ENCODE peak calls at places on chromosomes 7 and 10, in four cellular contexts. G is CD8-positive, alpha-beta memory T cell; Q is neuronal stem cell; R is aorta. V is an unnamed sample. For H3K4me1 and H3K27me3, the result is how much of the 10 kb centered on the place peaks cover.

GRCh38 chr7:17144313-17144712 is 154.1 kb upstream of the AHR start:
- DNase-seq in G (no peak), R (no peak), Q (no peak), V (no peak)

GRCh38 chr10:78543749-78544446 is 510.2 kb downstream of the RPS24 start:
- DNase-seq in Q (no peak), R (peak), G (no peak), V (peak)

GRCh38 chr7:155298288-155298833 is 683 bp downstream of the INSIG1 start:
- DNase-seq in R (no peak), G (no peak), Q (no peak), V (no peak)

GRCh38 chr7:95811846-95812445 is 39.6 kb downstream of the DYNC1I1 start:
- DNase-seq in Q (no peak), R (no peak), G (no peak), V (no peak)

GRCh38 chr10:33302188-33302829 is 32.2 kb downstream of the NRP1 start:
- DNase-seq in G (no peak), R (no peak), Q (no peak), V (no peak)

GRCh38 chr7:108193593-108194498 is 63.7 kb upstream of the LAMB4 start:
- DNase-seq in G (no peak), R (no peak), Q (no peak), V (no peak)

GRCh38 chr10:34792881-34793280 is 22.2 kb downstream of the PARD3 start:
- DNase-seq in Q (no peak), G (no peak), R (no peak), V (no peak)

GRCh38 chr10:110530131-110530831 is 32.6 kb downstream of the DUSP5 start:
- DNase-seq in Q (peak), R (peak), G (no peak), V (peak)

GRCh38 chr10:79380125-79380917 is 33.1 kb downstream of the PPIF start:
- DNase-seq in G (no peak), R (peak), Q (no peak), V (no peak)

GRCh38 chr10:121597504-121598241 is 571 bp downstream of the FGFR2 start:
- DNase-seq in G (no peak), Q (peak), R (peak), V (peak)
- H3K4me1 ChIP-seq in G (under half), Q (under half), R (under half), V (under half)

DNA sequence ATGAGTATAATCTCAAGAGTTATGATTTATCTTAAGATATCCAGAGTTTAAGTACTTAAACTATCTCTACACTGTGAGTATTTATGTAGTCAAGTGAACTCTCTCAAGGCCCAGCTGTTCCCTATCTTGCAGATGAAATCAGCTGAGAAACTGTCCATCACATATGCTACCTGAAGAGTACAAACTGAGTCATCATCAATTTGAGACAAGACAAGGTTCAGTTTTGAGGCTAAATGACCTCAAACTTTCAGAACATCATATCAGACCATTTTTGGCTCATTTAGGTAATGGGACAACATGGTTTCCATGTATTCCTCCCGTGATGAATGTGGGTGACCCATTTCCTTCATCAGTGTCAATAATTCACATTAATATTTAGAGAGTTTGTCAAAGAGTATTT is 53.1 kb upstream of the AUTS2 start:
- DNase-seq in R (no peak), G (no peak), Q (no peak), V (no peak)
- H3K27me3 ChIP-seq in R (under half), G (under half), Q (under half), V (under half)

GRCh38 chr7:2307690-2308107 is 6.5 kb downstream of the SNX8 start:
- DNase-seq in Q (no peak), R (no peak), G (no peak), V (no peak)
- H3K4me1 ChIP-seq in Q (under half), R (under half), G (under half), V (under half)

GRCh38 chr7:151422212-151422611 is 12.4 kb upstream of the WDR86 start:
- DNase-seq in G (no peak), Q (no peak), R (no peak), V (no peak)
- H3K27me3 ChIP-seq in G (under half), Q (under half), R (under half), V (under half)

GRCh38 chr7:518630-519428 is 817 bp downstream of the PDGFA start:
- DNase-seq in Q (no peak), G (no peak), R (peak), V (peak)
- H3K4me1 ChIP-seq in Q (under half), G (under half), R (under half), V (half or more)

DNA sequence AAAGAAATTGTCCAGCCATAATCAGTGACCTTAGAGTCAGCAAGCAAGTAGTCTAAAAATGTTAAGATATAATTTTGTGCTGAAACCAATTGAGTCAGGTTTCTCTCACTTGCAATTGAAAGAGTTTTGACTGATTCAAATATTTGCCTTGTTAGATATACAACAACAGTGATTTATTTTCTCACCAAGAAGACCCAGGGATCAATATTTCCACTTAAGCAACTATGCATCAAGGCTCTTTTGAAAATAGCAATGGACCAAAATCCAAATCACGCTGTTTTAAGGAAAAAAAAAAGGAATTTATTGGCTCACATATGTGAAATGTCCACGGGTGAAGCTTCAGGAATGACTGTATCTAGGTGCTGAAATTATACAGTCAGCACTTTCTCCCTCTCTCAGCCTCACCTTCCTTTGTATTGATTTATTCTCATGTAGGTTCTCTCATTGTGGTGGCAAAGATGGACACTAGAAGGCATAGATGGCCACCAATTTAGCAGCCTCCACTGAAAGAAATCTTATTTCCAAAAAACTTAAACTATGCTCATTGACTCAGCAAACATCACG is 9.7 kb upstream of the FKBP9 start:
- DNase-seq in Q (no peak), R (no peak), G (no peak), V (no peak)
- H3K27me3 ChIP-seq in Q (under half), R (under half), G (under half), V (under half)

V was measured in heart right ventricle.